ENCODE peak calls at places on chromosomes 11 and 22, in six cellular contexts. O, C, S, V, B and J are unnamed samples.

GRCh38 chr22:35638408-35638807 is 9.8 kb upstream of the APOL6 start:
- DNase-seq in O (no peak), C (no peak), S (no peak), V (no peak), B (no peak), J (no peak)

GRCh38 chr11:6572215-6572614 is 31.2 kb downstream of the RRP8 start:
- DNase-seq in O (no peak), C (no peak), S (no peak), V (no peak), B (no peak), J (no peak)

GRCh38 chr11:22875869-22876473 is 15.7 kb upstream of the CCDC179 start:
- DNase-seq in O (peak; percentile 38), C (peak; percentile 89), S (peak; percentile 84), V (peak; percentile 85), B (peak; percentile 70), J (peak; percentile 79)

GRCh38 chr22:36999463-36999862 is 19.8 kb downstream of the TST start:
- DNase-seq in O (no peak), C (no peak), S (no peak), V (no peak), B (no peak), J (no peak)

GRCh38 chr11:119933164-119933563 is 204.2 kb upstream of the NECTIN1 start:
- DNase-seq in O (no peak), C (no peak), S (no peak), V (no peak), B (no peak), J (no peak)

GRCh38 chr11:70899616-70900015 is 352.8 kb downstream of the SHANK2 start:
- DNase-seq in O (no peak), C (no peak), S (no peak), V (no peak), B (no peak), J (no peak)

GRCh38 chr11:35815556-35816315 is 128.1 kb upstream of the LDLRAD3 start:
- DNase-seq in O (no peak), C (no peak), S (no peak), V (no peak), B (no peak), J (no peak)

GRCh38 chr22:42697542-42698013 is 23.1 kb downstream of the A4GALT start:
- DNase-seq in O (no peak), C (peak; percentile 40), S (peak; percentile 79), V (peak; percentile 61), B (no peak), J (no peak)

GRCh38 chr11:90874281-90874680 is 651.4 kb upstream of the CHORDC1 start:
- DNase-seq in O (no peak), C (no peak), S (no peak), V (no peak), B (no peak), J (no peak)

GRCh38 chr11:20669833-20670684 is 673 bp downstream of the NELL1 start:
- DNase-seq in O (no peak), C (no peak), S (no peak), V (no peak), B (no peak), J (no peak)

GRCh38 chr11:20031155-20032001 is 128.9 kb downstream of the DBX1 start:
- DNase-seq in O (no peak), C (peak; percentile 42), S (no peak), V (peak; percentile 87), B (no peak), J (no peak)

GRCh38 chr22:30246962-30247376 is 410 bp upstream of the LIF start:
- DNase-seq in O (no peak), C (no peak), S (no peak), V (no peak), B (no peak), J (no peak)

GRCh38 chr11:73752216-73752867 is 8.5 kb downstream of the RAB6A start:
- DNase-seq in O (no peak), C (no peak), S (no peak), V (no peak), B (no peak), J (no peak)

GRCh38 chr11:121841487-121842167 is 274.4 kb downstream of the BLID start:
- DNase-seq in O (no peak), C (peak; percentile 79), S (no peak), V (peak; percentile 4), B (no peak), J (no peak)

GRCh38 chr11:92109476-92109875 is 115.1 kb upstream of the FAT3 start:
- DNase-seq in O (no peak), C (no peak), S (no peak), V (no peak), B (no peak), J (no peak)

GRCh38 chr11:82505384-82505783 is 228.3 kb downstream of the FAM181B start:
- DNase-seq in O (no peak), C (no peak), S (no peak), V (no peak), B (no peak), J (no peak)

GRCh38 chr11:64863381-64864060 is 14.9 kb downstream of the EHD1 start:
- DNase-seq in O (no peak), C (no peak), S (no peak), V (no peak), B (no peak), J (no peak)

GRCh38 chr11:5690216-5690615 is 626 bp downstream of the TRIM22 start:
- DNase-seq in O (no peak), C (peak; percentile 84), S (no peak), V (no peak), B (no peak), J (no peak)

GRCh38 chr11:93567406-93567819 is 24.2 kb upstream of the SMCO4 start:
- DNase-seq in O (no peak), C (no peak), S (no peak), V (no peak), B (no peak), J (no peak)

GRCh38 chr11:10866893-10867331 is 9.1 kb upstream of the ZBED5 start:
- DNase-seq in O (no peak), C (no peak), S (no peak), V (no peak), B (no peak), J (peak; percentile 20)

GRCh38 chr11:45354976-45355705 is 69.0 kb upstream of the SYT13 start:
- DNase-seq in O (no peak), C (peak; percentile 47), S (peak; percentile 75), V (no peak), B (peak; percentile 73), J (no peak)

GRCh38 chr22:45863981-45864751 is 112.8 kb downstream of the WNT7B start:
- DNase-seq in O (no peak), C (peak; percentile 50), S (peak; percentile 62), V (peak; percentile 45), B (peak; percentile 75), J (peak; percentile 75)

GRCh38 chr11:77126861-77127673 is 979 bp upstream of the MYO7A start:
- DNase-seq in O (no peak), C (peak; percentile 57), S (peak; percentile 36), V (no peak), B (peak; percentile 85), J (peak; percentile 53)

GRCh38 chr11:126104420-126104819 is 41.8 kb upstream of the CDON start:
- DNase-seq in O (no peak), C (no peak), S (no peak), V (no peak), B (no peak), J (no peak)

GRCh38 chr22:43467571-43467970 is 55.8 kb downstream of the MPPED1 start:
- DNase-seq in O (no peak), C (no peak), S (no peak), V (no peak), B (no peak), J (no peak)

GRCh38 chr22:29480512-29481264 is 670 bp downstream of the NEFH start:
- DNase-seq in O (peak; percentile 11), C (peak; percentile 41), S (no peak), V (no peak), B (peak; percentile 78), J (no peak)

GRCh38 chr11:45843158-45843924 is 3.9 kb upstream of the CRY2 start:
- DNase-seq in O (peak; percentile 35), C (peak; percentile 80), S (peak; percentile 91), V (peak; percentile 93), B (peak; percentile 89), J (peak; percentile 80)

GRCh38 chr22:36816635-36817428 is at the start of gene PVALB:
- DNase-seq in O (no peak), C (peak; percentile 34), S (no peak), V (no peak), B (peak; percentile 27), J (no peak)

GRCh38 chr22:37304595-37305343 is 22.5 kb downstream of the CYTH4 start:
- DNase-seq in O (no peak), C (peak; percentile 34), S (no peak), V (peak; percentile 22), B (peak; percentile 51), J (peak; percentile 58)

GRCh38 chr22:24685804-24686203 is 82.8 kb downstream of the GGT1 start:
- DNase-seq in O (no peak), C (no peak), S (no peak), V (no peak), B (no peak), J (no peak)
- TF ChIP-seq MAX in O (no peak), C (no peak), S (no peak), V (no peak), B (no peak), J (no peak)

GRCh38 chr22:17860220-17860965 is 86.1 kb upstream of the BID start:
- DNase-seq in O (no peak), C (no peak), S (no peak), V (no peak), B (no peak), J (no peak)
- TF ChIP-seq POLR2A in O (no peak), C (no peak), S (no peak), V (no peak), B (no peak), J (no peak)

GRCh38 chr11:26947904-26948639 is 45.8 kb upstream of the FIBIN start:
- DNase-seq in O (no peak), C (no peak), S (no peak), V (no peak), B (no peak), J (no peak)
- TF ChIP-seq MYC in O (no peak), C (no peak), S (no peak), V (no peak), B (no peak), J (no peak)

GRCh38 chr11:74838188-74838587 is 89.5 kb downstream of the RNF169 start:
- DNase-seq in O (no peak), C (no peak), S (no peak), V (no peak), B (no peak), J (no peak)
- TF ChIP-seq MAX in O (no peak), C (no peak), S (no peak), V (no peak), B (no peak), J (no peak)